ENCODE peak calls at places on chromosomes 7 and 10, in six cellular contexts. One of them, this sample, is unnamed.

GRCh38 chr7:11807000-11807399 is 25.0 kb downstream of the THSD7A start:
- DNase-seq in suprapubic skin: no peak
- DNase-seq in HCT116: no peak
- DNase-seq in HepG2: no peak
- DNase-seq in stomach: no peak
- DNase-seq in GM12878: no peak
- DNase-seq in this sample: no peak

GRCh38 chr7:117818241-117818640 is 55.0 kb downstream of the CTTNBP2 start:
- DNase-seq in HepG2: no peak
- DNase-seq in stomach: no peak
- DNase-seq in GM12878: no peak
- DNase-seq in HCT116: no peak
- DNase-seq in suprapubic skin: no peak
- DNase-seq in this sample: no peak

GRCh38 chr7:27175626-27176342 is 1.7 kb upstream of the HOXA10 start:
- DNase-seq in HCT116: no peak
- DNase-seq in HepG2: no peak
- DNase-seq in GM12878: no peak
- DNase-seq in stomach: no peak
- DNase-seq in suprapubic skin: peak
- DNase-seq in this sample: no peak

GRCh38 chr10:97805096-97805879 is 33.5 kb upstream of the SFRP5 start:
- DNase-seq in GM12878: no peak
- DNase-seq in HCT116: no peak
- DNase-seq in HepG2: no peak
- DNase-seq in suprapubic skin: no peak
- DNase-seq in stomach: no peak
- DNase-seq in this sample: no peak

GRCh38 chr7:85426487-85426960 is 239.7 kb upstream of the SEMA3D start:
- DNase-seq in HepG2: peak
- DNase-seq in GM12878: no peak
- DNase-seq in stomach: no peak
- DNase-seq in HCT116: no peak
- DNase-seq in suprapubic skin: no peak
- DNase-seq in this sample: no peak

GRCh38 chr7:12888727-12889126 is 201.3 kb downstream of the ARL4A start:
- DNase-seq in stomach: no peak
- DNase-seq in suprapubic skin: no peak
- DNase-seq in HCT116: no peak
- DNase-seq in HepG2: no peak
- DNase-seq in GM12878: no peak
- DNase-seq in this sample: no peak

GRCh38 chr7:45456105-45456504 is 118.1 kb upstream of the ADCY1 start:
- DNase-seq in stomach: no peak
- DNase-seq in HCT116: no peak
- DNase-seq in HepG2: peak
- DNase-seq in suprapubic skin: no peak
- DNase-seq in GM12878: no peak
- DNase-seq in this sample: no peak

GRCh38 chr10:114060456-114060855 is 16.8 kb downstream of the ADRB1 start:
- DNase-seq in GM12878: no peak
- DNase-seq in suprapubic skin: no peak
- DNase-seq in HepG2: no peak
- DNase-seq in stomach: no peak
- DNase-seq in HCT116: no peak
- DNase-seq in this sample: no peak

GRCh38 chr10:100805543-100806355 is 60.4 kb downstream of the PAX2 start:
- DNase-seq in suprapubic skin: peak
- DNase-seq in HepG2: no peak
- DNase-seq in GM12878: no peak
- DNase-seq in stomach: no peak
- DNase-seq in HCT116: no peak
- DNase-seq in this sample: no peak

GRCh38 chr7:36084485-36085091 is 68.5 kb upstream of the EEPD1 start:
- DNase-seq in GM12878: no peak
- DNase-seq in HepG2: peak
- DNase-seq in HCT116: peak
- DNase-seq in suprapubic skin: no peak
- DNase-seq in stomach: peak
- DNase-seq in this sample: no peak

GRCh38 chr7:121500659-121501058 is 104.6 kb upstream of the FAM3C start:
- DNase-seq in suprapubic skin: no peak
- DNase-seq in stomach: no peak
- DNase-seq in HepG2: no peak
- DNase-seq in HCT116: no peak
- DNase-seq in GM12878: no peak
- DNase-seq in this sample: no peak

DNA sequence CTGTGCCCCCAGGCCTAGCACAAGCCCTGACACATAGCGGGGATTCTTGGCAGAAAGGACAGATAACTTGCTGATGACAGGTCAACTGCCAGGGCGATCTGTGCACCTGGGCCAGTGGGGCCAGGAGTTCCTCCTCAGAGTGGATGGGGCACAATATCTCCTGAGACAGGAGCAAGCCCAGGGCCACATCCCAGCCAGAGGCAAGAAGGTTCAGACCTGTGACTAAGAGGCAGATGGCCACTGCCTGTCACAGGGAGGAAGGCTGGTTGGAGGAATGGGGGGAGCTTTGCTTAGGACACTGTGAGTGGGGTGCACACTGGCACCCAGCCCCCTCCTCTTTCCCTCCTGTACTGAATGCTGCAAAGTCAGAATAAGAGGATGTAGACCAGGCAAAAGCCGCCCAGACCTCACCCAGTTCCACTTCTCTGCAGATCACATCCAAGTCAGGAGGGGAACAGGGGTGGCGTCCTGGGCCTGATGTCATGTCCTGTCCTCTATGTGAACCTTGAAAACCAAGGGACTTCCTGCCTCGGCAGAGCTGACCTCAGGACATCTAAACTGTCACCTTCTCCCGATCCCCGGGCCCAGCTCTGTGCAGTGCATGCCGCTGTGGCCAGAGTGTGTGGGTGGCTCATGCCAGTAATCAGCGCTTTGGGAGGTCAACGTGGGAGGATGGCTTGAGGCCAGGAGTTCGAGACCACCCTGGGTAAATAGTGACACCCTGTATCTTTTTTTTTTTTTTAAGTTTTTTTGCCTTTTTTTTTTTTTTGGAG is 1.3 kb downstream of the GUSB start:
- DNase-seq in GM12878: peak
- DNase-seq in HepG2: no peak
- DNase-seq in HCT116: no peak
- DNase-seq in suprapubic skin: peak
- DNase-seq in stomach: peak
- DNase-seq in this sample: no peak
- TF ChIP-seq POLR2AphosphoS5 in GM12878: peak
- TF ChIP-seq POLR2AphosphoS5 in HepG2: no peak
- TF ChIP-seq POLR2AphosphoS5 in HCT116: no peak
- TF ChIP-seq POLR2AphosphoS5 in suprapubic skin: no peak
- TF ChIP-seq POLR2AphosphoS5 in stomach: peak
- TF ChIP-seq POLR2AphosphoS5 in this sample: no peak

GRCh38 chr7:55100962-55101327 is 82.1 kb downstream of the EGFR start:
- DNase-seq in stomach: no peak
- DNase-seq in HepG2: no peak
- DNase-seq in suprapubic skin: no peak
- DNase-seq in GM12878: no peak
- DNase-seq in HCT116: no peak
- DNase-seq in this sample: no peak

GRCh38 chr7:55101359-55101758 is 82.5 kb downstream of the EGFR start:
- DNase-seq in stomach: peak
- DNase-seq in GM12878: no peak
- DNase-seq in HepG2: no peak
- DNase-seq in HCT116: no peak
- DNase-seq in suprapubic skin: no peak
- DNase-seq in this sample: no peak

GRCh38 chr7:55104123-55104522 is 85.3 kb downstream of the EGFR start:
- DNase-seq in stomach: no peak
- DNase-seq in HCT116: no peak
- DNase-seq in suprapubic skin: no peak
- DNase-seq in GM12878: no peak
- DNase-seq in HepG2: no peak
- DNase-seq in this sample: no peak

GRCh38 chr7:55099086-55099831 is 80.4 kb downstream of the EGFR start:
- DNase-seq in suprapubic skin: no peak
- DNase-seq in GM12878: no peak
- DNase-seq in HepG2: no peak
- DNase-seq in stomach: no peak
- DNase-seq in HCT116: no peak
- DNase-seq in this sample: no peak

DNA sequence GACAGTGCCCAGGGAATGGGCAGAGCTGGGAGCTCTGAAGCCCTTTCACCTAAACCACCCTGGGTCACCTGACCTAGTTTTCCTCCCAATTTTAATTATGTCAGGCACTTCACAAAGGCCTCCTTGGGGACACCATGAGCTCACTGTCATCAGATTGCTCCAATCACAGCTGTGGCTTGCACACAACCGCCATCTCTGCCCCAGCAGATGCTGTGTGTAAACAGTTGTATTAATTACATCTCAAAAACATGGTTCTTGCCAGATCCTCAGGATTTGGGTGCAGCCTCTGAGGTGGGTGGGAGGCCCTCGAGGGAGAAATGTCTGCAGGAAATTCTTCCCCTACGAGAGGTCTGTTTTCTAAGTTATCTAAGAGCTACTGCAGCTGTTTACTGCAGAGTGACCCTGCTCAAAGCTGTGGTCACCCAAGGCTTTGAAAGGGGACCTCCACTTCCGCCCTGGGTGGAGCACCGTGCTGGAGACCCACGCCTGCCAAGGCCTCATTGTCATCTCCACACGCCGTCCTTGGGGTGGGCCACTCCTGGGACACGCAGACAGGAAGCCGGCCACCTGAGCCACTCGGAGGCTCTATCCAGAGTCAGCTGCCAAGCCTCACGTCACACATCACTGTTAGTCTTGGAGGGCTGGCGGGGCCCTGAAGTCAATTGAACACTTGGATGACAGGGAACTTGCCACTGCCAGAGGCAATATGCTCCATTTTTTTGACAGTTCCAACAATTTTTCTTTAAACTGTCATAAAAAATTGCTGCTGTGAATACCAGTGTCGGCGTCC is 81.5 kb downstream of the EGFR start:
- DNase-seq in HCT116: no peak
- DNase-seq in HepG2: no peak
- DNase-seq in GM12878: no peak
- DNase-seq in suprapubic skin: peak
- DNase-seq in stomach: peak
- DNase-seq in this sample: no peak
- TF ChIP-seq POLR2AphosphoS5 in HCT116: no peak
- TF ChIP-seq POLR2AphosphoS5 in HepG2: no peak
- TF ChIP-seq POLR2AphosphoS5 in GM12878: no peak
- TF ChIP-seq POLR2AphosphoS5 in suprapubic skin: no peak
- TF ChIP-seq POLR2AphosphoS5 in stomach: no peak
- TF ChIP-seq POLR2AphosphoS5 in this sample: no peak

DNA sequence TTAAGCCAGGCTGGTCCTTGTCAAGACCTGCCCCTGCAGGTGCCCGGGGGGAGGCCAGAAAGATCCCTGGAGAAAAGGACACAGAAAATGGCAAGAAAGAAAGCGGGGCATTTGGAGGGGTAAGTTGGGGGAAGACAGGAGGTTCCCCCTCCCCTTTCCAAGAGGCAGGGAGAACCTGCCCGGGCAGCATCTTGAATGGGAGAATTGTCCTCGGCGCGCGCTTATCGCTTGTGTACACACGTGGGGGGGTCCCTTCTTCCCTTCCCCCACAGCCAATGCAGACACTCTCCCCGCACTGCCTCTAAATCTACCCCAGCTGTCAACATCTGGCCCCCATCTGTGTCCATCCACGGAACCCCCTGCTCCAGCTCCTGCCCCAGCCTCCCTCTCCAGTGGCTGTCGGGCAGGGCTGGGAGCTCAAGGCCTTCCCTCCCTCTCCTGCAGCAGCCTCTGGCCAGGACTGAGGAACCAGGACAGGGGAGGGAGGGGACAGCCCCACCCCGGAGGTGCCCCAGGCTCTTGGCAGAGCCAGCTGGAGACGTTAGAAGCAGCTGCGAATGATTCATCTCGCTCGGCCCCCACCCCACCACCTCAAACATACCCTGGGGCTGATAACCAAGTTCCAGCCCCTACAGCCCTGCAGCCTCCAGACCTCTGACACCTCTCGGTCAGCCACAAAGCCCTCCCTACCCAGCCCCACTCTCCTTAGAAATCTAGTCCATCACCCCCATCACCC is 25.3 kb downstream of the EPHB4 start:
- DNase-seq in GM12878: no peak
- DNase-seq in HCT116: no peak
- DNase-seq in HepG2: peak
- DNase-seq in stomach: peak
- DNase-seq in suprapubic skin: peak
- DNase-seq in this sample: peak
- TF ChIP-seq POLR2AphosphoS5 in GM12878: no peak
- TF ChIP-seq POLR2AphosphoS5 in HCT116: peak
- TF ChIP-seq POLR2AphosphoS5 in HepG2: peak
- TF ChIP-seq POLR2AphosphoS5 in stomach: peak
- TF ChIP-seq POLR2AphosphoS5 in suprapubic skin: no peak
- TF ChIP-seq POLR2AphosphoS5 in this sample: peak

GRCh38 chr10:127406018-127406550 is 143.0 kb upstream of the NPS start:
- DNase-seq in HepG2: no peak
- DNase-seq in stomach: no peak
- DNase-seq in HCT116: no peak
- DNase-seq in GM12878: no peak
- DNase-seq in suprapubic skin: peak
- DNase-seq in this sample: no peak

GRCh38 chr10:127400216-127400615 is 148.9 kb upstream of the NPS start:
- DNase-seq in HepG2: no peak
- DNase-seq in stomach: no peak
- DNase-seq in GM12878: no peak
- DNase-seq in HCT116: no peak
- DNase-seq in suprapubic skin: no peak
- DNase-seq in this sample: no peak

GRCh38 chr10:127399635-127400034 is 149.5 kb upstream of the NPS start:
- DNase-seq in HepG2: no peak
- DNase-seq in HCT116: no peak
- DNase-seq in GM12878: no peak
- DNase-seq in stomach: no peak
- DNase-seq in suprapubic skin: peak
- DNase-seq in this sample: no peak

GRCh38 chr10:127405221-127405620 is 143.9 kb upstream of the NPS start:
- DNase-seq in HepG2: no peak
- DNase-seq in suprapubic skin: no peak
- DNase-seq in stomach: no peak
- DNase-seq in HCT116: no peak
- DNase-seq in GM12878: no peak
- DNase-seq in this sample: no peak

DNA sequence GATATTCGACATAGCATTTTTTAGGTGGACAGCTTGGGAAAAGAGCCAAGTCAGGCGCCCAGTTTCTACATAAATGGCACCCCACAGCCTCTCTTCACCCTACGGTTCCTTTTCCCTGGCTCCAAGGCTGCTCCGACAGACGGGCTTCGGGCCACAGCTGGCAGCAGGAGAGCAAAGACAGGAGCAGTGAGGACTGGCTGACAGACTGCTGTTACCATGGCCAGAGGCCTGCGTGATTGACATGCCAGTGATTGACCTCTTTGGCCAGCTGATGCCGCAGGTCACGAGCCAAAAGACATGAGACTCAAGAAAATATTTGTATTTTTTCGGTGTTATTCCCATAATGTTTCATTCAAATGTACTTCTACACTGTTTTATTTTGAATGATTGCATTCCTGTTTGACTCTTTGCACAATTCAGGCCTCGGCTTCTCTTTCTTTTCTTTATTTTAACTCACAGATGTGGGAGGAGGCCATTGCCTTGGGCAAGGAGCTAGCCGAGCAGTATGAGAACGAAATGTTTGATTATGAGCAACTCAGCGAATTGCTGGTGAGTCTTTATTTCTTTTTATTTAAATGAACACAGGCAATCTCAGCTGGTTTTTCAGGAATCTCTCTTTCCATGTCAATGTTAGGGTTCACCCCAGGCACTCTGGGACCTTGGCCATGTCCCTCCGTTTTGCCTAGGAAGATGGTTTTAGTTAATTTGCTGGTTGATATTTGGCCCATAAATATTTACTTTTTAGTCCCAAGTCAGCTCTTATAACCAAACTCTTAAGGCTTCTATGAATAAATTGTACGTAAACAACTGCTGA is 146.3 kb upstream of the NPS start:
- DNase-seq in suprapubic skin: peak
- DNase-seq in HCT116: no peak
- DNase-seq in stomach: no peak
- DNase-seq in HepG2: no peak
- DNase-seq in GM12878: no peak
- DNase-seq in this sample: no peak
- TF ChIP-seq POLR2AphosphoS5 in suprapubic skin: no peak
- TF ChIP-seq POLR2AphosphoS5 in HCT116: no peak
- TF ChIP-seq POLR2AphosphoS5 in stomach: no peak
- TF ChIP-seq POLR2AphosphoS5 in HepG2: no peak
- TF ChIP-seq POLR2AphosphoS5 in GM12878: no peak
- TF ChIP-seq POLR2AphosphoS5 in this sample: no peak

This sample was measured in Panc1.